ENCODE peak calls at places on chromosomes 16 and 17, in nine cellular contexts. C is cardiac fibroblast; Y is heart left ventricle; L is stomach; X is hepatocyte; S is AG10803; I is CD4-positive, alpha-beta memory T cell; E is HAP-1; Z is mammary epithelial cell. Q is an unnamed sample.

GRCh38 chr16:70159355-70160348 is 13.9 kb upstream of the CLEC18C start:
- DNase-seq in S (no peak), E (peak; percentile 8), Z (no peak), L (no peak), I (no peak), Y (no peak), C (no peak), X (no peak), Q (no peak)

GRCh38 chr17:55567240-55568216 is 56.3 kb upstream of the SMIM36 start:
- DNase-seq in Y (peak; percentile 55), C (peak; percentile 73), Z (no peak), E (no peak), I (no peak), L (no peak), S (no peak), X (no peak), Q (no peak)

GRCh38 chr16:81680444-81681263 is 98.4 kb upstream of the PLCG2 start:
- DNase-seq in C (no peak), S (no peak), X (no peak), I (no peak), Y (no peak), E (no peak), Z (no peak), L (no peak), Q (no peak)

GRCh38 chr17:9566067-9566466 is 9.6 kb downstream of the STX8 start:
- DNase-seq in S (no peak), L (no peak), C (no peak), X (no peak), E (peak; percentile 58), I (peak; percentile 32), Y (no peak), Z (peak; percentile 2), Q (no peak)

GRCh38 chr16:12601290-12601900 is 202.3 kb downstream of the CPPED1 start:
- DNase-seq in Z (no peak), I (no peak), Y (no peak), E (no peak), L (no peak), C (no peak), X (no peak), S (no peak), Q (no peak)

GRCh38 chr17:12623220-12623848 is 42.4 kb upstream of the MYOCD start:
- DNase-seq in C (no peak), L (no peak), S (no peak), Y (no peak), E (no peak), I (no peak), Z (no peak), X (no peak), Q (no peak)

GRCh38 chr16:30658731-30659506 is 688 bp downstream of the FBRS start:
- DNase-seq in X (peak; percentile 99), Y (peak; percentile 89), I (no peak), C (peak; percentile 99), Z (peak; percentile 97), S (peak; percentile 98), L (peak; percentile 73), E (peak; percentile 58), Q (no peak)

GRCh38 chr16:54093281-54093680 is 193.3 kb downstream of the IRX3 start:
- DNase-seq in X (no peak), L (no peak), C (no peak), I (no peak), Z (no peak), S (no peak), E (no peak), Y (no peak), Q (no peak)

GRCh38 chr17:51120357-51120738 is 320 bp downstream of the SPAG9 start:
- DNase-seq in Z (no peak), X (no peak), S (no peak), I (no peak), E (no peak), C (no peak), L (peak; percentile 59), Y (no peak), Q (no peak)

GRCh38 chr16:70576431-70577255 is 53.0 kb downstream of the SF3B3 start:
- DNase-seq in E (no peak), I (no peak), Z (peak; percentile 86), Y (peak; percentile 14), X (peak; percentile 70), S (peak; percentile 84), L (no peak), C (peak; percentile 80), Q (no peak)

GRCh38 chr16:23552171-23552570 is 5.0 kb downstream of the EARS2 start:
- DNase-seq in I (no peak), S (no peak), L (no peak), Y (no peak), C (no peak), Z (no peak), E (no peak), X (peak; percentile 24), Q (no peak)

GRCh38 chr16:1126044-1126443 is 26.9 kb upstream of the CACNA1H start:
- DNase-seq in E (no peak), Y (no peak), C (no peak), L (no peak), X (no peak), Z (no peak), S (no peak), I (no peak), Q (no peak)

GRCh38 chr17:4142107-4142900 is 526 bp downstream of the ZZEF1 start:
- DNase-seq in L (peak; percentile 32), I (no peak), Z (no peak), C (peak; percentile 39), Y (peak; percentile 48), E (peak; percentile 40), S (peak; percentile 29), X (peak; percentile 69), Q (peak; percentile 74)

GRCh38 chr16:11256657-11257130 is 690 bp upstream of the SOCS1 start:
- DNase-seq in C (peak; percentile 54), S (peak; percentile 60), Y (peak; percentile 78), E (peak; percentile 75), L (peak; percentile 69), I (no peak), X (peak; percentile 82), Z (peak; percentile 60), Q (no peak)

GRCh38 chr17:7043195-7043543 is 723 bp downstream of the SLC16A11 start:
- DNase-seq in Z (no peak), L (no peak), S (no peak), X (no peak), I (no peak), E (no peak), C (no peak), Y (no peak), Q (peak; percentile 65)

GRCh38 chr17:80817861-80818260 is 173.8 kb upstream of the CHMP6 start:
- DNase-seq in S (peak; percentile 35), Y (no peak), E (no peak), L (no peak), Z (peak; percentile 31), X (no peak), C (no peak), I (no peak), Q (peak; percentile 17)

GRCh38 chr17:50027639-50028206 is 28.2 kb upstream of the ITGA3 start:
- DNase-seq in X (peak; percentile 67), Y (peak; percentile 66), Z (peak; percentile 99), C (peak; percentile 93), L (peak; percentile 66), E (no peak), S (peak; percentile 94), I (no peak), Q (peak; percentile 62)

GRCh38 chr17:507441-507840 is 154.8 kb upstream of the RPH3AL start:
- DNase-seq in I (no peak), Y (no peak), E (no peak), C (no peak), L (no peak), S (no peak), Z (no peak), X (no peak), Q (no peak)

GRCh38 chr17:43713494-43714162 is 45.0 kb downstream of the SOST start:
- DNase-seq in C (peak; percentile 31), X (peak; percentile 54), I (no peak), S (no peak), L (no peak), Z (peak; percentile 47), E (peak; percentile 39), Y (peak; percentile 44), Q (peak; percentile 31)

GRCh38 chr17:40582328-40582901 is 17.1 kb upstream of the CCR7 start:
- DNase-seq in E (no peak), Z (peak; percentile 81), L (peak; percentile 59), I (peak; percentile 74), Y (peak; percentile 68), S (no peak), C (no peak), X (no peak), Q (peak; percentile 33)

GRCh38 chr16:13543850-13544249 is 376.1 kb upstream of the ERCC4 start:
- DNase-seq in X (no peak), C (no peak), Z (no peak), E (no peak), I (no peak), Y (no peak), L (no peak), S (no peak), Q (no peak)

GRCh38 chr17:27818311-27819170 is 18.2 kb upstream of the NOS2 start:
- DNase-seq in S (no peak), Z (no peak), E (no peak), Y (peak; percentile 58), I (no peak), X (peak; percentile 27), L (no peak), C (peak; percentile 25), Q (peak; percentile 55)

GRCh38 chr16:56409195-56409594 is 16.1 kb downstream of the AMFR start:
- DNase-seq in C (peak; percentile 43), Z (peak; percentile 62), X (no peak), L (no peak), Y (no peak), I (no peak), E (no peak), S (peak; percentile 56), Q (no peak)
- H3K4me3 ChIP-seq in C (no peak overlapping the region), Z (no peak overlapping the region), X (no peak overlapping the region), L (no peak overlapping the region), Y (no peak overlapping the region), I (no peak overlapping the region), E (no peak overlapping the region), S (no peak overlapping the region), Q (no peak overlapping the region)

GRCh38 chr16:33059206-33059605 is 134.8 kb upstream of the TP53TG3C start:
- DNase-seq in Z (no peak), Y (no peak), E (no peak), I (no peak), X (peak; percentile 0), C (no peak), L (no peak), S (no peak), Q (no peak)
- H3K4me3 ChIP-seq in Z (no peak overlapping the region), Y (no peak overlapping the region), E (no peak overlapping the region), I (no peak overlapping the region), X (no peak overlapping the region), C (no peak overlapping the region), L (no peak overlapping the region), S (no peak overlapping the region), Q (no peak overlapping the region)

GRCh38 chr17:46977348-46977747 is 1.7 kb downstream of the RPRML start:
- DNase-seq in C (peak; percentile 27), Y (no peak), X (peak; percentile 65), E (peak; percentile 65), Z (peak; percentile 46), S (no peak), I (no peak), L (peak; percentile 39), Q (no peak)
- H3K4me3 ChIP-seq in C (no peak overlapping the region), Y (peak overlapping the region; percentile 64), X (no peak overlapping the region), E (no peak overlapping the region), Z (no peak overlapping the region), S (no peak overlapping the region), I (no peak overlapping the region), L (no peak overlapping the region), Q (no peak overlapping the region)

DNA sequence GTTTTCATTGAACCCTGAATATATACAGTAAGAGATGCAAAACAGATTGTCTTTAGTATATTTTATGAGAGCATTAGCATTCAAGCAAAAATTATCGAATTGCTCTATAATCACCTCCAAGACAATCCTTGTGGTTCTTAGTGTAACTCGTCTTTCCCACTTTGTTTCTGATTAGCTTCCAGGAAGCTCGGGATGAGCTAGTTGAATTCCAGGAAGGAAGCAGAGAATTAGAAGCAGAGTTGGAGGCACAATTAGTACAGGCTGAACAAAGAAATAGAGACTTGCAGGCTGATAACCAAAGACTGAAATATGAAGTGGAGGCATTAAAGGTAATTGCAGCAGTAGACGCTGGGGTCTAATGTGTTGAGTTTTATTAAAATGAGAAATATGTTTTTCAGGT is 9.9 kb downstream of the NDEL1 start:
- DNase-seq in I (no peak), X (no peak), S (no peak), Z (no peak), C (no peak), E (no peak), Y (no peak), L (no peak), Q (no peak)
- H3K4me3 ChIP-seq in I (no peak overlapping the region), X (no peak overlapping the region), S (no peak overlapping the region), Z (no peak overlapping the region), C (no peak overlapping the region), E (no peak overlapping the region), Y (peak overlapping the region; percentile 4), L (no peak overlapping the region), Q (no peak overlapping the region)